ENCODE peak calls at places on chromosome 4, in eight cellular contexts. C is CD8-positive, alpha-beta T cell; R is coronary artery; M is CD8-positive, alpha-beta memory T cell; X is cardiac fibroblast; S is Jurkat, Clone E6-1; T is lower lobe of right lung; O is heart left ventricle. U is an unnamed sample.

GRCh38 chr4:8419222-8420041 is 21.1 kb downstream of the ACOX3 start:
- DNase-seq in R (no peak), S (no peak), X (peak; percentile 50), C (no peak), M (no peak), T (no peak), O (no peak), U (no peak)

GRCh38 chr4:85952518-85952917 is 407.3 kb downstream of the MAPK10 start:
- DNase-seq in S (no peak), T (no peak), R (no peak), O (no peak), M (no peak), X (peak; percentile 88), C (no peak), U (no peak)

GRCh38 chr4:91113130-91113706 is 986.0 kb downstream of the CCSER1 start:
- DNase-seq in S (peak; percentile 39), M (no peak), O (no peak), T (no peak), R (no peak), X (peak; percentile 50), C (no peak), U (peak; percentile 8)

GRCh38 chr4:184357783-184358182 is 116.6 kb downstream of the IRF2 start:
- DNase-seq in M (no peak), X (no peak), R (no peak), C (no peak), S (no peak), O (no peak), T (no peak), U (no peak)

GRCh38 chr4:123749408-123749807 is 352.8 kb downstream of the SPRY1 start:
- DNase-seq in M (no peak), O (peak; percentile 69), R (no peak), X (peak; percentile 33), T (no peak), S (no peak), C (no peak), U (no peak)

GRCh38 chr4:185839204-185839712 is 27.3 kb upstream of the SORBS2 start:
- DNase-seq in T (no peak), X (peak; percentile 99), R (no peak), M (no peak), O (no peak), S (no peak), C (no peak), U (no peak)

GRCh38 chr4:113312529-113312928 is 263.1 kb downstream of the ANK2 start:
- DNase-seq in M (no peak), C (no peak), S (no peak), X (no peak), R (no peak), T (no peak), O (no peak), U (no peak)

GRCh38 chr4:7647932-7648812 is 213.4 kb upstream of the PSAPL1 start:
- DNase-seq in O (no peak), M (no peak), X (peak; percentile 5), T (no peak), S (no peak), C (no peak), R (no peak), U (no peak)

GRCh38 chr4:74258949-74259348 is 49.3 kb upstream of the EPGN start:
- DNase-seq in S (no peak), T (no peak), X (peak; percentile 70), R (no peak), C (no peak), M (no peak), O (peak; percentile 28), U (no peak)

GRCh38 chr4:38534344-38534743 is 129.7 kb upstream of the KLF3 start:
- DNase-seq in R (no peak), S (no peak), M (no peak), C (no peak), X (no peak), O (no peak), T (no peak), U (no peak)

GRCh38 chr4:5755679-5756078 is 44.7 kb downstream of the EVC start:
- DNase-seq in T (no peak), M (no peak), X (no peak), S (no peak), C (no peak), R (peak; percentile 62), O (no peak), U (no peak)

GRCh38 chr4:11543710-11544109 is 115.0 kb upstream of the HS3ST1 start:
- DNase-seq in O (no peak), C (no peak), S (no peak), R (no peak), M (no peak), T (no peak), X (peak; percentile 51), U (peak; percentile 1)

GRCh38 chr4:38310446-38311043 is 350.3 kb downstream of the PTTG2 start:
- DNase-seq in S (peak; percentile 97), M (peak; percentile 51), T (no peak), R (no peak), O (no peak), X (no peak), C (peak; percentile 50), U (peak; percentile 68)

GRCh38 chr4:150501983-150502382 is 80.0 kb upstream of the MAB21L2 start:
- DNase-seq in R (no peak), C (no peak), X (peak; percentile 68), O (no peak), T (no peak), S (no peak), M (no peak), U (no peak)

GRCh38 chr4:133624744-133625143 is 475.6 kb downstream of the PCDH10 start:
- DNase-seq in R (no peak), X (no peak), C (no peak), M (no peak), T (no peak), O (no peak), S (no peak), U (no peak)

GRCh38 chr4:26330186-26330787 is 9.5 kb downstream of the RBPJ start:
- DNase-seq in X (peak; percentile 79), R (no peak), M (no peak), C (peak; percentile 16), S (peak; percentile 62), O (no peak), T (no peak), U (no peak)

GRCh38 chr4:1216869-1217294 is 32.0 kb downstream of the CTBP1 start:
- DNase-seq in S (peak; percentile 90), O (no peak), C (peak; percentile 71), R (no peak), T (no peak), M (peak; percentile 57), X (no peak), U (peak; percentile 87)
- H3K4me3 ChIP-seq in S (peak overlapping the region; percentile 50), O (no peak overlapping the region), C (peak overlapping the region; percentile 44), R (no peak overlapping the region), T (no peak overlapping the region), M (peak overlapping the region; percentile 38), X (no peak overlapping the region), U (no peak overlapping the region)

GRCh38 chr4:139469869-139470268 is 15.9 kb downstream of the RAB33B start:
- DNase-seq in C (no peak), M (no peak), S (no peak), X (no peak), T (no peak), R (no peak), O (no peak), U (no peak)

GRCh38 chr4:139469216-139469615 is 15.3 kb downstream of the RAB33B start:
- DNase-seq in T (no peak), C (no peak), M (no peak), O (no peak), X (no peak), S (no peak), R (no peak), U (no peak)

GRCh38 chr4:139470997-139471665 is 17.2 kb downstream of the RAB33B start:
- DNase-seq in M (no peak), T (peak; percentile 48), R (no peak), S (no peak), C (no peak), O (no peak), X (no peak), U (no peak)

GRCh38 chr4:139472761-139473335 is 18.9 kb downstream of the RAB33B start:
- DNase-seq in S (no peak), T (no peak), R (no peak), C (no peak), X (no peak), M (no peak), O (no peak), U (no peak)

GRCh38 chr4:139470295-139470694 is 16.4 kb downstream of the RAB33B start:
- DNase-seq in T (no peak), X (no peak), C (no peak), R (no peak), S (no peak), M (no peak), O (no peak), U (no peak)
- H3K4me3 ChIP-seq in T (no peak overlapping the region), X (no peak overlapping the region), C (no peak overlapping the region), R (no peak overlapping the region), S (no peak overlapping the region), M (no peak overlapping the region), O (no peak overlapping the region), U (no peak overlapping the region)

DNA sequence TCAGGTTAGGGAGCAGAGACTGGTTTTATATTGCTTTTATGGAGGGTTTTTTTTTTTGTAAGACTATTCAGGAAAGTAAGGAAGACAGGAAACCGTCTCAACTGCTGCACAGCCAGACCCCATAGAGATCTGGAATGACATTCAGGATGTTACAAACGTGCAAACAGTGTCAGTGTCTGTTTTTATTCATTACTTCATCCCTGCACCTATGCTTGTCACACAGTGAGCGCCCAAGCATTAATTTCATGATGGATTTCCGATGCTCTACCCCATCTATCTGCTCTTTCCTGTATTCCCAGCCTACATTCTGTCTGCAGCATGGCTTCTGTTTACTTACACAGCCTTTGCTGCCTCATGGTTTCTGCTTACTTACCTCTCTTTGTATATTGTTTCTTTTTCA is 53.2 kb downstream of the SEPTIN11 start:
- DNase-seq in M (no peak), C (no peak), O (no peak), T (no peak), X (no peak), S (no peak), R (no peak), U (no peak)
- H3K4me3 ChIP-seq in M (no peak overlapping the region), C (no peak overlapping the region), O (no peak overlapping the region), T (no peak overlapping the region), X (no peak overlapping the region), S (no peak overlapping the region), R (peak overlapping the region; percentile 8), U (no peak overlapping the region)

DNA sequence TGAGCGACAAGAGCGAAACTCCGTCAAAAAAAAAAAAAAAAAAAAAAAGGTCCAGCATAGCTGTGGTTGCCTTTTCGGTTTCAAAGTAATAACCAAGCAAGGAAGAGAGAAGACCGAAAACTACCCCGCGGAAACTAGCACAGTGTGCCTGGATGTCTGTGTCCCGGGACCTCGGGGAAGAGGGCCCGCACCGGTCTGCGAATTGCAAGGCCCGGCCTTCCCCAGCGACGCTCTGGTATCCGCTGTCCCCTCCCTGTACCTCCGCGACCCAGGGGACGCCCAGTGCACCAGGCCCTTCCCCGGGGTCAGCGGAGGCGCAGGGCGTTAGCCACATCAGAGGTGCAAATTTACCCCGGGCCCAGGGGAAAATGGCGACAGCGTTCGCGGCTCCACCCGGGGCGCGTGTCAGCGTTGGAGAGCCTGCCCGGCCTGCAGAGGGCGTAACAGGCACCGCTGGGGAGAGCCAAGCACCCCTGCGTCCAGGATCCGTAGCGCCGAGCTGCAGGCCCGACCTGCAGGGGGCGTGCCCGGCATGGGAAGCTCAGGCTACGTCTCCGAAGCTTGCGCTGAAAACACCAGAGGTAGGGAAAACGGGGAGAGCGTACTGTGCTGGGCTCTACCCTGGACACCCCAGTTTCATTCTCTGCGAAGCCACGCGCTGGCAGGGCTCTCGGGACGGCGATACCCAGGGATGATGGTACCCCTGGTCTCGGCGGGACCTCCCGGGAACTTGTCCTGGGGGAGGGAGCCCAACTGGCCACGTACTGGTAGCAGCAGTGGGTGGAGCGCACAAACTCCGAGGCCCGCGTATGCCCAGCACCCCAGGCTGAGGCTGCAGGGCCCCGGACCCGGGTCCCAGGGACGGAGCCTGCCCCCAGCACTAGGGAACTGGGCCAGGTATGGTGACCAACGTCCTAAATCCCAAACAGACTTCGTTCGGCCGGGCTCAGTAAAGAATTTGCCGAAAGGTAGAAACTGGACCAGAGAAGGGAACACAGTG is 16.2 kb downstream of the NKX6-1 start:
- DNase-seq in M (no peak), O (no peak), X (no peak), T (peak; percentile 55), R (no peak), C (no peak), S (no peak), U (no peak)
- H3K4me3 ChIP-seq in M (no peak overlapping the region), O (peak overlapping the region; percentile 17), X (no peak overlapping the region), T (peak overlapping the region; percentile 24), R (peak overlapping the region; percentile 56), C (no peak overlapping the region), S (no peak overlapping the region), U (no peak overlapping the region)